ENCODE peak calls at places on chromosomes 4 and X, in seven cellular contexts. A is GM12865, Z is Peyer's patch, U is vagina, L is Karpas-422, S is endodermal cell, E is SJCRH30. I is an unnamed sample.

GRCh38 chr4:62670509-62670908 is 1470.4 kb downstream of the ADGRL3 start:
- DNase-seq in S (no peak), A (no peak), Z (no peak), U (no peak), L (no peak), E (peak), I (no peak)

GRCh38 chr4:173334085-173334890 is at the start of gene HMGB2:
- DNase-seq in L (peak), E (peak), Z (peak), A (peak), U (peak), S (peak), I (peak)

GRCh38 chr4:20520901-20521300 is 179.4 kb upstream of the PACRGL start:
- DNase-seq in L (no peak), U (no peak), E (no peak), Z (no peak), S (no peak), A (no peak), I (no peak)

GRCh38 chr4:38055566-38055965 is 95.4 kb downstream of the PTTG2 start:
- DNase-seq in L (no peak), A (no peak), U (no peak), Z (no peak), E (no peak), S (peak), I (no peak)

GRCh38 chr4:29046166-29046565 is 1674.0 kb upstream of the PCDH7 start:
- DNase-seq in S (no peak), A (no peak), E (no peak), U (no peak), L (no peak), Z (no peak), I (no peak)

GRCh38 chrX:13077168-13077567 is 32.7 kb upstream of the FAM9C start:
- DNase-seq in Z (no peak), E (no peak), U (no peak), L (no peak), S (no peak), A (no peak), I (no peak)

GRCh38 chr4:184293552-184293951 is 75.9 kb upstream of the ENPP6 start:
- DNase-seq in Z (no peak), L (no peak), S (no peak), A (no peak), E (no peak), U (no peak), I (no peak)

GRCh38 chr4:98908182-98908581 is 20.8 kb downstream of the EIF4E start:
- DNase-seq in E (no peak), Z (no peak), A (no peak), U (no peak), L (no peak), S (no peak), I (no peak)

GRCh38 chr4:141711211-141711610 is 74.8 kb downstream of the IL15 start:
- DNase-seq in S (no peak), Z (no peak), U (no peak), E (peak), L (peak), A (peak), I (peak)

GRCh38 chr4:74364649-74365491 is at the start of gene EREG:
- DNase-seq in S (peak), U (no peak), Z (peak), E (no peak), A (peak), L (no peak), I (no peak)

GRCh38 chr4:81452452-81453011 is 19.2 kb downstream of the RASGEF1B start:
- DNase-seq in U (no peak), E (no peak), S (no peak), A (no peak), Z (no peak), L (no peak), I (no peak)

GRCh38 chrX:138917781-138918180 is 206.3 kb upstream of the FGF13 start:
- DNase-seq in S (no peak), E (no peak), U (no peak), A (no peak), L (no peak), Z (no peak), I (no peak)

GRCh38 chr4:144712775-144713174 is 66.8 kb downstream of the HHIP start:
- DNase-seq in E (no peak), S (no peak), Z (no peak), A (no peak), U (no peak), L (no peak), I (no peak)

GRCh38 chrX:133781174-133781573 is 204.2 kb downstream of the GPC3 start:
- DNase-seq in L (no peak), Z (no peak), S (no peak), E (peak), A (no peak), U (no peak), I (no peak)
- H3K4me3 ChIP-seq in L (no peak), Z (no peak), S (no peak), E (no peak), A (no peak), U (no peak), I (no peak)

GRCh38 chrX:154097597-154098541 is at the start of gene MECP2:
- DNase-seq in A (peak), E (peak), S (peak), L (peak), U (no peak), Z (peak), I (peak)
- H3K4me3 ChIP-seq in A (peak), E (peak), S (peak), L (peak), U (peak), Z (peak), I (peak)

GRCh38 chrX:3268804-3269203 is 77.6 kb downstream of the MXRA5 start:
- DNase-seq in L (no peak), E (no peak), A (no peak), U (no peak), S (no peak), Z (no peak), I (no peak)

DNA sequence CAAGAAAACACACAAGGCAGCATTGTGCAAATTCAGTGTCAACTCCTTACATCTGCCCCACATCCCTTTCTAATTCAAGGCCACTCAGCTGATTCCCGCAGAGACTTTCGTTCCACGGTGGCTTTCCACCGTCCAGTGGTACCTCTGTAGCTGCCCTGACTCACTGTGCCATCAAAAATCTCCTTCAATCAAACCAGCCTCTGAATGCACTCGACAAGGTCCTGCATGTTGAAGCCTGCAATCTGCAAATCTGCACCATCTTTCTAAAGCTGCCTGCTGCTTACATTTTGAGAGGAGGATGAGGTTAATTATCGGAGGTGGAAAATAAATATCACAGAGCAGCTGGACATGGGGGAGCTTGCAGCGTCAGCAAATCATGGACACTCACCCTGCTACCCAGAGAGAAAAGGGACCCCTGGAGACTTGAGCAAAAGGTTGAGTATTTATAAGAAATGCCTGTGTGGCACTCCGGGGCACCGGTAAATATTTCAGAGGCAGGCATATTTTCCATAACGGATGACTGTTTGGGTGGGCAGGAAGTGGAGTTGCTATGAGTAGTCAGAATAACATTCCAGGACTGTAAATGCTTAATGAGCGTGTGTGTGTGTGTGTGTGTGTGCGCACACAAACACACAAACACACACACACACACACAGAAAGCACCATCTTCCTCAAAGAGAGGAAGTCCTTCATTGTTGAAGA is 74.8 kb downstream of the MXRA5 start:
- DNase-seq in S (no peak), E (peak), U (no peak), Z (no peak), A (no peak), L (no peak), I (no peak)
- H3K4me3 ChIP-seq in S (no peak), E (peak), U (no peak), Z (no peak), A (no peak), L (no peak), I (no peak)

GRCh38 chr4:22512306-22512705 is 3.6 kb downstream of the ADGRA3 start:
- DNase-seq in A (no peak), S (no peak), Z (no peak), L (no peak), E (no peak), U (no peak), I (no peak)

GRCh38 chr4:22514001-22514400 is 1.9 kb downstream of the ADGRA3 start:
- DNase-seq in L (no peak), U (no peak), Z (no peak), A (no peak), E (no peak), S (no peak), I (no peak)

GRCh38 chr4:22515145-22515887 is 550 bp downstream of the ADGRA3 start:
- DNase-seq in U (no peak), S (peak), Z (peak), L (no peak), A (peak), E (peak), I (peak)

GRCh38 chr4:22514431-22514830 is 1.4 kb downstream of the ADGRA3 start:
- DNase-seq in L (no peak), Z (no peak), E (peak), A (no peak), S (no peak), U (no peak), I (no peak)

DNA sequence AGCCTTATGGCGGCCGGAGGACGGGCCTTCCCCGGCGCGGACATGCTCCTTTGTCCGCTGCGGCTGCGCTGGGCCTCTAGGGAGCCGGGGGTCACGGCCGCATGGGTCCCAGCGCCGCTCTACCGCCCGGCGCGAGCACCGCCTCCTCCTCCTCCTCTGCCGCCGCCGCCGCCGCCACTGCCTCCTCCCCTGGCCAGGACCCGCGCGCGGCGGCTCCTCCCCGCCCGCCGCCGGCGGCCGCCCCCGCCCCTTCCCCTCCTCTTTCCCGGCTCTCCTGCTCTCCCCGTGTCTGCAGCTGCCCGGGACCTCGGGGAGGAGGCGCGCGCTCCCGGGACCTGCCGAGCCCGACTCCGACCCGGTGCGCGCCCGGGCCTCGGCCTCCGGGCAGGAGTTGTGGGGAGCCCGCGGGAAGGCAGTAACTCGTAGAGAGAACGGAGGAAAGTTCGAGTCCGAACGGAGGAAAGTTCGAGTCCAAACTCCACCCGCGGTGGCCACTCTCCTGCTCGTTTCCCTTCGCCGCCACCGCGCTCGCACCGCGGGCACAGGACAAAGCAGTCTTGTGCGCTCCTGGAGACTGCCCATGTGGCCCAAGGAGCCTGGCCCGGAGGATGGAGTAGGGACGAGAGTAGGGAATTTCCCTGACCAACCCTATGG is at the start of gene ADGRA3:
- DNase-seq in L (no peak), E (peak), A (peak), S (peak), Z (peak), U (no peak), I (no peak)
- H3K4me3 ChIP-seq in L (no peak), E (peak), A (peak), S (peak), Z (peak), U (peak), I (peak)

GRCh38 chr4:55635282-55635681 is 816 bp downstream of the NMU start:
- DNase-seq in Z (no peak), U (no peak), L (no peak), A (no peak), S (peak), E (peak), I (no peak)
- H3K4me3 ChIP-seq in Z (no peak), U (peak), L (no peak), A (no peak), S (peak), E (peak), I (no peak)

I was measured in Jurkat, Clone E6-1.